ENCODE peak calls at places on chromosomes 3 and 15, in five cellular contexts. S, B, O, Q and X are unnamed samples.

GRCh38 chr3:14194865-14195264 is 16.2 kb downstream of the LSM3 start:
- DNase-seq in S (no peak), B (no peak), O (no peak), Q (no peak), X (no peak)

GRCh38 chr3:136817448-136817847 is 1.5 kb upstream of the SLC35G2 start:
- DNase-seq in S (no peak), B (no peak), O (no peak), Q (no peak), X (no peak)

GRCh38 chr15:41892621-41893421 is 1.0 kb downstream of the SPTBN5 start:
- DNase-seq in S (no peak), B (peak; percentile 55), O (peak; percentile 59), Q (peak; percentile 48), X (peak; percentile 91)

GRCh38 chr3:69710153-69710977 is 28.9 kb upstream of the MITF start:
- DNase-seq in S (no peak), B (no peak), O (no peak), Q (no peak), X (no peak)

GRCh38 chr3:40873456-40873855 is 325.8 kb upstream of the CTNNB1 start:
- DNase-seq in S (no peak), B (no peak), O (no peak), Q (no peak), X (no peak)

GRCh38 chr15:90004252-90004651 is 3.1 kb downstream of the ZNF710 start:
- DNase-seq in S (peak; percentile 36), B (peak; percentile 33), O (no peak), Q (no peak), X (no peak)

GRCh38 chr3:13018561-13019242 is 54.5 kb downstream of the IQSEC1 start:
- DNase-seq in S (no peak), B (no peak), O (no peak), Q (no peak), X (no peak)

GRCh38 chr15:51111061-51111460 is 16.4 kb upstream of the TNFAIP8L3 start:
- DNase-seq in S (no peak), B (no peak), O (no peak), Q (no peak), X (no peak)

GRCh38 chr15:87916208-87916607 is 340.3 kb downstream of the NTRK3 start:
- DNase-seq in S (no peak), B (no peak), O (no peak), Q (no peak), X (no peak)

GRCh38 chr3:39317571-39318169 is 11.8 kb upstream of the CCR8 start:
- DNase-seq in S (no peak), B (no peak), O (peak; percentile 46), Q (no peak), X (no peak)

GRCh38 chr3:71063768-71064287 is 519.7 kb downstream of the FOXP1 start:
- DNase-seq in S (no peak), B (no peak), O (peak; percentile 59), Q (no peak), X (no peak)

GRCh38 chr3:33067484-33067883 is 29.5 kb downstream of the GLB1 start:
- DNase-seq in S (no peak), B (no peak), O (no peak), Q (peak; percentile 74), X (no peak)

GRCh38 chr3:29515451-29515850 is 234.6 kb downstream of the RBMS3 start:
- DNase-seq in S (no peak), B (no peak), O (no peak), Q (no peak), X (no peak)

GRCh38 chr3:128503164-128503651 is 10.2 kb upstream of the GATA2 start:
- DNase-seq in S (peak; percentile 43), B (no peak), O (no peak), Q (no peak), X (no peak)

GRCh38 chr15:88382482-88382983 is 84.7 kb downstream of the MRPL46 start:
- DNase-seq in S (no peak), B (no peak), O (no peak), Q (no peak), X (no peak)

GRCh38 chr3:5754602-5755001 is 567.1 kb downstream of the EDEM1 start:
- DNase-seq in S (peak; percentile 45), B (no peak), O (no peak), Q (no peak), X (no peak)

GRCh38 chr15:57259511-57260143 is 116.7 kb upstream of the CGNL1 start:
- DNase-seq in S (no peak), B (no peak), O (peak; percentile 68), Q (no peak), X (no peak)

GRCh38 chr15:79221696-79222095 is 60.8 kb upstream of the ANKRD34C start:
- DNase-seq in S (no peak), B (no peak), O (no peak), Q (no peak), X (no peak)

GRCh38 chr3:111864821-111865656 is 6.0 kb downstream of the PHLDB2 start:
- DNase-seq in S (no peak), B (no peak), O (no peak), Q (no peak), X (no peak)

GRCh38 chr3:65322910-65323309 is 635.1 kb upstream of the ADAMTS9 start:
- DNase-seq in S (no peak), B (no peak), O (no peak), Q (no peak), X (no peak)

GRCh38 chr3:74145277-74145676 is 469.2 kb downstream of the CNTN3 start:
- DNase-seq in S (no peak), B (no peak), O (no peak), Q (no peak), X (no peak)

GRCh38 chr15:57720861-57721260 is 14.3 kb downstream of the POLR2M start:
- DNase-seq in S (no peak), B (no peak), O (no peak), Q (no peak), X (no peak)

GRCh38 chr15:53193149-53193548 is 403.0 kb upstream of the ONECUT1 start:
- DNase-seq in S (no peak), B (no peak), O (no peak), Q (no peak), X (no peak)

GRCh38 chr3:69893274-69893673 is 106.3 kb upstream of the SAMMSON start:
- DNase-seq in S (no peak), B (no peak), O (no peak), Q (no peak), X (no peak)

GRCh38 chr3:142946861-142947260 is 16.6 kb downstream of the PAQR9 start:
- DNase-seq in S (no peak), B (no peak), O (no peak), Q (no peak), X (no peak)

GRCh38 chr15:77659350-77660321 is 26.9 kb upstream of the LINGO1 start:
- DNase-seq in S (peak; percentile 67), B (peak; percentile 41), O (peak; percentile 88), Q (no peak), X (peak; percentile 78)

GRCh38 chr15:78943692-78944091 is 1.2 kb downstream of the CTSH start:
- DNase-seq in S (no peak), B (no peak), O (no peak), Q (no peak), X (no peak)

GRCh38 chr3:143070977-143071551 is 48.5 kb upstream of the CHST2 start:
- DNase-seq in S (no peak), B (no peak), O (peak; percentile 30), Q (no peak), X (no peak)

GRCh38 chr3:16618721-16619120 is 13.5 kb upstream of the DAZL start:
- DNase-seq in S (no peak), B (no peak), O (no peak), Q (no peak), X (no peak)

DNA sequence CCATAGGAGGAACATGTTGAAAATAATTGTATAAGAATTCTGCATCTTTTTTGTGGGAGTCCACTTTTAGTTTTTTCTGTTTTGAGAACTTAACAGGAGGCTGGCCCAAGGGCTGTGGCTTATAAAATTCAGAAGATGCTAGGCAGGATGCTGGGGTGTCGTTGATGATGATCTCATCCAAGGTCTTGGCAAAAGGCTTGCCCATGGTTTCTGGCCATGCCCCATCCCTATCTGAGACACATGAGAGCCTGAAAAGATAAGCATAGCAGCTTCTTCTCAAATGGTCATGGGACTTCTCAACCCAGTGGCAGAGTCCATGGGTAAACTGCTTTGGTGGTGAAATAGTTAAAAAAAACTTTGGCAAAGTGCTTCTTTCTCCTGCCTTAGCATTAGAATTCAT is 35.2 kb downstream of the CMSS1 start:
- DNase-seq in S (no peak), B (no peak), O (no peak), Q (no peak), X (no peak)
- H3K4me1 ChIP-seq in S (no peaks in the 10 kb centered on the region), B (peaks cover 29% of the 10 kb centered on the region), O (no peaks in the 10 kb centered on the region), Q (no peaks in the 10 kb centered on the region), X (no peaks in the 10 kb centered on the region)

GRCh38 chr3:58116161-58116955 is 94.4 kb downstream of the DNASE1L3 start:
- DNase-seq in S (no peak), B (no peak), O (no peak), Q (peak; percentile 86), X (no peak)
- H3K4me1 ChIP-seq in S (peaks cover 14% of the 10 kb centered on the region), B (no peaks in the 10 kb centered on the region), O (peaks cover 4% of the 10 kb centered on the region), Q (peaks cover 36% of the 10 kb centered on the region), X (peaks cover 36% of the 10 kb centered on the region)

GRCh38 chr3:101849714-101850326 is 506 bp downstream of the NFKBIZ start:
- DNase-seq in S (peak; percentile 75), B (peak; percentile 45), O (no peak), Q (peak; percentile 59), X (no peak)

GRCh38 chr3:101851833-101852232 is 2.5 kb downstream of the NFKBIZ start:
- DNase-seq in S (no peak), B (no peak), O (no peak), Q (no peak), X (no peak)

GRCh38 chr3:101852315-101852714 is 3.0 kb downstream of the NFKBIZ start:
- DNase-seq in S (no peak), B (no peak), O (no peak), Q (no peak), X (no peak)

GRCh38 chr3:101850327-101851048 is 1.2 kb downstream of the NFKBIZ start:
- DNase-seq in S (no peak), B (no peak), O (no peak), Q (peak; percentile 88), X (no peak)

GRCh38 chr3:101851072-101851471 is 1.8 kb downstream of the NFKBIZ start:
- DNase-seq in S (no peak), B (no peak), O (no peak), Q (no peak), X (no peak)
- H3K4me1 ChIP-seq in S (peaks cover 4% of the 10 kb centered on the region), B (no peaks in the 10 kb centered on the region), O (peaks cover 17% of the 10 kb centered on the region), Q (peaks cover 44% of the 10 kb centered on the region), X (peaks cover 52% of the 10 kb centered on the region)

DNA sequence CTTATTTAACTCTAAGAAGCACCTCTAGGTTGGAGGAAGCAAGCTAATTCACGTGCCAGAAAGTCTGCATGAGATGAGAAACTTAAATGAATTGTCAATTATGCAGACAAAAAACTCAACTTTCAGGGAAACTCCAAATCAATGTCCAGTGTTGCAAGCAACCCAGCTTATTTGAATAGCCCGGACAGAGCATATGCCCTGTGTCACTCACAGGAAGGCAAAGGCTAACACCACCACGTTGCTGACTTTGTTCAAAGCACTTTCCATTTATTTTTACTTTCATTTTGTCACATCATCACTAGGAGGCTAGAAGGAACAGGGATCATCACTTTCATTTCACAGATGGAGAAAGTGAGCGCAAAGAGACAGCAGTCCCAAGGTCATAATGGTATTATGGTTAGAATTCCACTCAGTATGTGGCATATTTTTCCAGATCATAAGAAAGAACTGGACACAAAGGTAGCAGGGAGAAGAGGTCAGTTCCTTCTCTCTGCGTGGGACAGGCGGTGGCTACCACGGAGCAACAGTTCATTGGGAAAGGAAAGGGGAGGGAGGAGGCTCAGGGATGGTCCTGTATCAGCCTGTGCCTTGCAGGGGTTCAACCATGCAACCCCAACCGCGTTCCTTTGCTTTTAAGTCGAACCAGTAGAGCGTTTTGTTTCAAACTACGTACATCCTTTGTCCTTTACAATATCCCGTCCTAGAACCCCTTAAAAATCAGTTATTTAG is 1.2 kb downstream of the HEG1 start:
- DNase-seq in S (no peak), B (no peak), O (peak; percentile 30), Q (peak; percentile 50), X (no peak)
- H3K4me1 ChIP-seq in S (peaks cover 17% of the 10 kb centered on the region), B (peaks cover 59% of the 10 kb centered on the region), O (peaks cover 4% of the 10 kb centered on the region), Q (peaks cover 52% of the 10 kb centered on the region), X (peaks cover 12% of the 10 kb centered on the region)